ENCODE peak calls at places on chromosomes 6 and 20, in ten cellular contexts. C is stimulated activated CD4-positive, alpha-beta T cell treated with anti-CD3 and anti-CD28 coated beads, TNF-alpha, amount 100 ng/mL, for 24 hours; N is aorta; K is T47D; O is GM20000; M is DMS53; L is left colon; T is activated CD8-positive, alpha-beta memory T cell treated with anti-CD3 and anti-CD28 coated beads, Interleukin-2, amount 50 U/mL, for 4 hours; Y is heart right ventricle; J is RPMI7951. P is an unnamed sample.

GRCh38 chr6:160679402-160679769 is 15.3 kb upstream of the LPA start:
- DNase-seq in N (no peak), J (no peak), Y (no peak), M (no peak), C (peak), O (no peak), K (no peak), L (no peak), T (no peak), P (no peak)

GRCh38 chr6:18990313-18990978 is 603.3 kb downstream of the RNF144B start:
- DNase-seq in N (peak), T (no peak), C (peak), M (peak), Y (peak), K (peak), J (peak), O (peak), L (peak), P (no peak)

GRCh38 chr6:135901776-135902524 is 50.4 kb downstream of the PDE7B start:
- DNase-seq in T (no peak), M (no peak), O (no peak), K (no peak), N (peak), C (peak), J (peak), L (no peak), Y (peak), P (no peak)

GRCh38 chr6:136249336-136249735 is 775 bp downstream of the MTFR2 start:
- DNase-seq in J (peak), C (no peak), T (no peak), M (peak), L (no peak), K (no peak), O (no peak), N (no peak), Y (no peak), P (no peak)

GRCh38 chr6:140485740-140486467 is 1111.5 kb upstream of the CITED2 start:
- DNase-seq in K (no peak), Y (no peak), M (peak), O (no peak), J (peak), N (peak), L (no peak), T (no peak), C (no peak), P (no peak)

GRCh38 chr20:33009214-33010132 is 2.0 kb downstream of the BPIFB2 start:
- DNase-seq in N (no peak), T (no peak), K (peak), J (no peak), Y (no peak), C (no peak), M (peak), O (no peak), L (no peak), P (no peak)

GRCh38 chr6:62808575-62809293 is 402.5 kb upstream of the FKBP1C start:
- DNase-seq in O (no peak), T (no peak), K (no peak), J (no peak), M (peak), C (no peak), N (no peak), Y (no peak), L (peak), P (no peak)

GRCh38 chr6:112640895-112641294 is 293.8 kb downstream of the RFPL4B start:
- DNase-seq in K (no peak), C (no peak), Y (no peak), M (no peak), J (peak), N (no peak), T (no peak), L (no peak), O (no peak), P (no peak)

GRCh38 chr6:22068561-22069346 is 228.1 kb downstream of the PRL start:
- DNase-seq in J (no peak), O (peak), C (no peak), Y (no peak), N (no peak), L (no peak), M (no peak), T (no peak), K (no peak), P (no peak)

GRCh38 chr6:112443666-112444065 is 96.5 kb downstream of the RFPL4B start:
- DNase-seq in L (no peak), M (no peak), T (no peak), O (no peak), N (peak), K (no peak), J (peak), Y (peak), C (no peak), P (no peak)

GRCh38 chr6:142728910-142729481 is 216.0 kb downstream of the HIVEP2 start:
- DNase-seq in J (no peak), O (no peak), K (no peak), Y (no peak), L (no peak), T (no peak), N (no peak), C (no peak), M (no peak), P (no peak)